ENCODE peak calls at places on chromosomes 2 and 18, in seven cellular contexts. J, O, T, L, K, U and R are unnamed samples. For H3K27me3, the result is how much of the 10 kb centered on the place peaks cover.

GRCh38 chr18:8975624-8976023 is 126.9 kb upstream of the NDUFV2 start:
- DNase-seq in J (no peak), O (no peak), T (no peak), L (no peak), K (no peak), U (no peak), R (no peak)

GRCh38 chr18:5628512-5629255 is 84.9 kb upstream of the EPB41L3 start:
- DNase-seq in J (peak), O (no peak), T (no peak), L (peak), K (peak), U (peak), R (no peak)

GRCh38 chr18:64276736-64277135 is 127.8 kb upstream of the LINC00305 start:
- DNase-seq in J (no peak), O (no peak), T (no peak), L (no peak), K (no peak), U (no peak), R (no peak)

GRCh38 chr2:217899231-217900009 is 103.4 kb downstream of the TNS1 start:
- DNase-seq in J (peak), O (peak), T (no peak), L (no peak), K (peak), U (peak), R (no peak)

GRCh38 chr2:197850882-197851281 is 46.5 kb downstream of the PLCL1 start:
- DNase-seq in J (no peak), O (no peak), T (no peak), L (no peak), K (no peak), U (no peak), R (no peak)

GRCh38 chr18:45951021-45951714 is 16.0 kb downstream of the EPG5 start:
- DNase-seq in J (no peak), O (peak), T (no peak), L (no peak), K (no peak), U (peak), R (no peak)

GRCh38 chr2:174972924-174973323 is 32.3 kb downstream of the CHN1 start:
- DNase-seq in J (no peak), O (no peak), T (no peak), L (no peak), K (no peak), U (peak), R (no peak)

GRCh38 chr2:9650119-9650821 is 19.5 kb upstream of the YWHAQ start:
- DNase-seq in J (no peak), O (no peak), T (no peak), L (no peak), K (no peak), U (no peak), R (no peak)

GRCh38 chr2:213934560-213934959 is 476.3 kb upstream of the VWC2L start:
- DNase-seq in J (no peak), O (peak), T (no peak), L (no peak), K (no peak), U (peak), R (no peak)

DNA sequence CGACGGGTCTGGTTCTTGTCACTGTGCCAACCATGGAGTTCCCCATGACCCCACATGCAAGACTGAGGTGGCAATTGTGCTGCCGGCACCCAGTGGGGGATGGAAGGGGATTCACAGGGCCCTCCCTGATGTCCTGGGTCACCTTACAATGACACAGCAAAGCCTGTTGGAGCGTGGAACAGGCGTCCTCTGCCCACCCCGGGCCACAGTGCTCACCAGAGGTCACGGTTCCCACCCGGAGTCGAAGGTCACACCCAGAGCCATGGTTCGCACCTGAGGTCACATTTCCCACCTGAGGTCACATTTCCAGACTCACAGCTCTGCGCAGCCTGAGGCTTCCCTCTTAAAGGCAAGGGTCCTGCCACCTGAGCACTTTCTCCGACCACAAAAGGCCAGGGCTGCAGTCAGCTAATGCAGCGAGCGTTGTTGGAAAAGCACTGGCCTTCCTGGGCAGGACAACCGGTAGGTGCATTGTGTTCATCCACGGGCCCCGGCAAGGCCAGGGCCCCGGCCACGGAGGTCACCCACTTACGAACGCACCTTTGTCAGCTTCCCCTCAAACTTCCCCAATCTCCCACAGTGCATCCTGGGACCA is 24.0 kb downstream of the KIF1A start:
- DNase-seq in J (no peak), O (no peak), T (no peak), L (no peak), K (peak), U (no peak), R (no peak)
- H3K27me3 ChIP-seq in J (under half), O (under half), T (under half), L (under half), K (under half), U (under half), R (under half)

DNA sequence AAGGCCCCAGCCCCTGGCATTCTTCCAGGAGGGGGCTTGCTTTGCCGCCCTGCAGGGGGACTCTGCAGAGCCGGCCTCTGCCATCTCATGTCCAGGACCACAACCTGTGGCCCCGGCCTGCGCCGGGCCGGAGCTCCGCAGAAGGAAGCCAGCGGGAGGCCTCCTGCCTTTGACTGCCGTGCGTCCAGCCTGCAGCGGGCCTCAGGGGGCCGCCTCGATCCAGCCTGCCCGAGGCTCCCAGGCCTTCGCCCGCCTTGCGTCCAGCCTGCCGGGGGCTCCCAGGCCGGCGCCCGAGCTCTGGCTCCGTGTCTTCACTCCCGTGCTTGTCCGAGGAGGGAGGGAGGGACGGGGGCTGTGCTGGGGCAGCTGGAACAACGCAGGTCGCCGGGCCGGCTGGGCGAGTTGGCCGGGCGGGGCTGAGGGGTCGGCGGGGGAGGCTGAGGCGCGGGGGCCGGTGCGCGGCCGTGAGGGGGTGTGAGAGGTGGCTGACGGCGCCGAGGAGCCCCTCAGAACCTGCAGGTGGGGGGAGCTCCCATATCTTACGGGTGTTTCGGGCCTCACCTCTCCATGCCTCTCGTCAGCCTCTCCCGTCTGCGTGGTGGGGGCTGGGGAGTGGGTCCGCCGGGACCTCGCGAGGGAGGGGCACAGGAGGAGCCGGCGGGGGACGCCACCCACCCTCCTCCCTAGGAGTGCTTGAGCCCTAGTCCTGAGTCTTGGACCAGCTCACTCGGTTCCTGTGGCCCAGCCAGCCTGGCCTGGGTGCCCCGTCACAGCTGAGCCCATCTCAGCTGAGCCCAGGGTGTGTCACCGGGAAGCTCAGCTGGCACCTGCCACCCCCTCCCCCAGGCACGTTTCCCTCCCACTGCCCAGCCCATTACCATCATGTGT is 20.5 kb downstream of the GPC1 start:
- DNase-seq in J (peak), O (no peak), T (no peak), L (no peak), K (peak), U (no peak), R (no peak)
- H3K27me3 ChIP-seq in J (under half), O (half or more), T (under half), L (under half), K (under half), U (under half), R (under half)

DNA sequence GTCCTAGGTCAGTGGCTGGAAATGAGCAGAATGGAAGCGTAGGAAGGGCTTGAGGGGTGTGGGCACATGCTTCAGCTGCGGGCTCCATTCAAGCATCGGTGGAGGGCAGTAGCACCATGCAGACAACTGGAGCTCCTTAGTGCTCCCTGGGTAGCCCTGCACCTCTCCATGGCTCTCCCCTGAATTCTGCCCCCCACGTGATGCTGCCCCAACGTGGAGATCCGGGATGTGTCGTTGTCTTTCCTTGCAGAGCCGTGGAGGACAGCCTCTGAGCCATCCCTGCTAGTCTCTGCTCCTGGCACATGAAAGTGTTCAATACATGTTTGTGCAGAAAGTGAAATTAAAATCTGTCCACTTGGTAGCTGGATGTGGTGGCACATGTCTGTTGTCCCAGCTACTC is 94.5 kb downstream of the SH3RF3 start:
- DNase-seq in J (no peak), O (no peak), T (no peak), L (no peak), K (no peak), U (no peak), R (no peak)
- H3K27me3 ChIP-seq in J (under half), O (under half), T (under half), L (under half), K (under half), U (under half), R (under half)

GRCh38 chr2:66899109-66899508 is 464.2 kb downstream of the MEIS1 start:
- DNase-seq in J (no peak), O (no peak), T (no peak), L (no peak), K (no peak), U (no peak), R (no peak)

GRCh38 chr2:66897181-66897580 is 462.3 kb downstream of the MEIS1 start:
- DNase-seq in J (no peak), O (no peak), T (no peak), L (no peak), K (no peak), U (no peak), R (no peak)

GRCh38 chr2:66897676-66898280 is 462.9 kb downstream of the MEIS1 start:
- DNase-seq in J (no peak), O (no peak), T (no peak), L (no peak), K (no peak), U (no peak), R (no peak)

GRCh38 chr2:66899648-66900047 is 464.7 kb downstream of the MEIS1 start:
- DNase-seq in J (no peak), O (no peak), T (no peak), L (no peak), K (no peak), U (no peak), R (no peak)

GRCh38 chr2:66896151-66896550 is 461.2 kb downstream of the MEIS1 start:
- DNase-seq in J (peak), O (no peak), T (no peak), L (no peak), K (no peak), U (no peak), R (no peak)
- H3K27me3 ChIP-seq in J (under half), O (under half), T (under half), L (under half), K (under half), U (under half), R (under half)